ENCODE peak calls at places on chromosomes 13 and 19, in ten cellular contexts. F is heart left ventricle, D is tibial nerve, T is GM23338, K is tibial artery, G is right atrium auricular region, V is Peyer's patch, E is SK-N-SH, C is uterus, Q is fibroblast of lung. J is an unnamed sample.

GRCh38 chr19:38023661-38024574 is 116.9 kb downstream of the SIPA1L3 start:
- DNase-seq in F (no peak), D (no peak), T (no peak), K (no peak), G (no peak), V (no peak), E (no peak), C (no peak), Q (no peak), J (no peak)

GRCh38 chr13:100423375-100423774 is 165.2 kb downstream of the GGACT start:
- DNase-seq in F (no peak), D (no peak), T (no peak), K (no peak), G (no peak), V (no peak), E (no peak), C (no peak), Q (peak; percentile 39), J (no peak)

GRCh38 chr13:48492123-48493075 is 40.5 kb downstream of the RCBTB2 start:
- DNase-seq in F (peak; percentile 88), D (peak; percentile 27), T (no peak), K (peak; percentile 84), G (peak; percentile 85), V (peak; percentile 63), E (no peak), C (peak; percentile 63), Q (peak; percentile 52), J (peak; percentile 79)

GRCh38 chr13:100176781-100177389 is 88.0 kb downstream of the PCCA start:
- DNase-seq in F (no peak), D (no peak), T (no peak), K (no peak), G (no peak), V (no peak), E (peak; percentile 22), C (no peak), Q (peak; percentile 56), J (peak; percentile 11)

GRCh38 chr13:44237276-44237767 is 136.3 kb upstream of the SERP2 start:
- DNase-seq in F (peak; percentile 86), D (peak; percentile 62), T (no peak), K (peak; percentile 94), G (peak; percentile 95), V (no peak), E (peak; percentile 24), C (peak; percentile 85), Q (peak; percentile 98), J (peak; percentile 32)

GRCh38 chr19:18232540-18233223 is 6.4 kb upstream of the PDE4C start:
- DNase-seq in F (no peak), D (no peak), T (peak; percentile 92), K (no peak), G (no peak), V (no peak), E (peak; percentile 95), C (no peak), Q (no peak), J (no peak)

GRCh38 chr13:22198656-22199217 is 527.9 kb downstream of the FGF9 start:
- DNase-seq in F (no peak), D (no peak), T (peak; percentile 18), K (no peak), G (no peak), V (no peak), E (no peak), C (no peak), Q (peak; percentile 0), J (no peak)

GRCh38 chr13:37386276-37386675 is 212.3 kb downstream of the POSTN start:
- DNase-seq in F (no peak), D (no peak), T (no peak), K (no peak), G (no peak), V (no peak), E (no peak), C (no peak), Q (no peak), J (no peak)

GRCh38 chr19:45498411-45499195 is at the start of gene PPM1N:
- DNase-seq in F (no peak), D (no peak), T (peak; percentile 87), K (no peak), G (no peak), V (peak; percentile 59), E (no peak), C (no peak), Q (no peak), J (no peak)

GRCh38 chr19:1173160-1173844 is 766 bp downstream of the SBNO2 start:
- DNase-seq in F (no peak), D (no peak), T (no peak), K (peak; percentile 75), G (no peak), V (no peak), E (peak; percentile 67), C (peak; percentile 42), Q (no peak), J (no peak)

GRCh38 chr13:88456155-88456554 is 785.0 kb downstream of the SLITRK5 start:
- DNase-seq in F (no peak), D (no peak), T (no peak), K (no peak), G (no peak), V (no peak), E (no peak), C (no peak), Q (peak; percentile 6), J (no peak)

GRCh38 chr19:51200071-51200470 is 24.8 kb upstream of the CD33 start:
- DNase-seq in F (no peak), D (no peak), T (no peak), K (no peak), G (peak; percentile 26), V (no peak), E (no peak), C (no peak), Q (no peak), J (no peak)

GRCh38 chr19:40791349-40791748 is 7.6 kb upstream of the EGLN2 start:
- DNase-seq in F (no peak), D (no peak), T (no peak), K (peak; percentile 89), G (no peak), V (no peak), E (no peak), C (no peak), Q (no peak), J (no peak)

GRCh38 chr13:26837102-26837501 is 76.5 kb upstream of the GPR12 start:
- DNase-seq in F (no peak), D (no peak), T (no peak), K (no peak), G (peak; percentile 13), V (no peak), E (no peak), C (no peak), Q (no peak), J (no peak)
- TF ChIP-seq CTCF in F (no peak), D (no peak), T (no peak), K (no peak), G (no peak), V (no peak), E (no peak), C (no peak), Q (no peak), J (no peak)

GRCh38 chr19:49595819-49596404 is 4.9 kb downstream of the PRR12 start:
- DNase-seq in F (no peak), D (no peak), T (no peak), K (no peak), G (no peak), V (no peak), E (no peak), C (peak; percentile 24), Q (no peak), J (no peak)

GRCh38 chr19:49593233-49594113 is 2.5 kb downstream of the PRR12 start:
- DNase-seq in F (peak; percentile 96), D (peak; percentile 89), T (peak; percentile 99), K (peak; percentile 98), G (peak; percentile 96), V (peak; percentile 95), E (peak; percentile 99), C (peak; percentile 94), Q (peak; percentile 89), J (peak; percentile 92)

GRCh38 chr19:49595006-49595818 is 4.2 kb downstream of the PRR12 start:
- DNase-seq in F (no peak), D (no peak), T (no peak), K (no peak), G (no peak), V (no peak), E (no peak), C (no peak), Q (no peak), J (no peak)

GRCh38 chr19:49592486-49593232 is 1.7 kb downstream of the PRR12 start:
- DNase-seq in F (no peak), D (no peak), T (peak; percentile 69), K (no peak), G (no peak), V (no peak), E (no peak), C (no peak), Q (no peak), J (no peak)

GRCh38 chr19:49594157-49595005 is 3.4 kb downstream of the PRR12 start:
- DNase-seq in F (no peak), D (no peak), T (no peak), K (no peak), G (no peak), V (no peak), E (no peak), C (no peak), Q (no peak), J (no peak)
- H3K27ac ChIP-seq in F (no peak overlapping the region), D (peak overlapping the region; percentile 58), T (peak overlapping the region; percentile 7), K (peak overlapping the region; percentile 86), G (peak overlapping the region; percentile 58), V (peak overlapping the region; percentile 95), E (no peak overlapping the region), C (peak overlapping the region; percentile 94), Q (no peak overlapping the region), J (peak overlapping the region; percentile 98)

GRCh38 chr19:53907193-53907581 is 1.9 kb upstream of the CACNG7 start:
- DNase-seq in F (no peak), D (no peak), T (peak; percentile 55), K (no peak), G (no peak), V (no peak), E (peak; percentile 39), C (no peak), Q (no peak), J (no peak)

GRCh38 chr19:53905787-53906186 is 3.3 kb upstream of the CACNG7 start:
- DNase-seq in F (no peak), D (no peak), T (peak; percentile 4), K (no peak), G (no peak), V (no peak), E (no peak), C (no peak), Q (no peak), J (no peak)

GRCh38 chr19:53903055-53903680 is 5.9 kb upstream of the CACNG7 start:
- DNase-seq in F (no peak), D (no peak), T (peak; percentile 97), K (no peak), G (no peak), V (no peak), E (no peak), C (no peak), Q (peak; percentile 33), J (no peak)

GRCh38 chr19:53906211-53907192 is 2.6 kb upstream of the CACNG7 start:
- DNase-seq in F (peak; percentile 54), D (no peak), T (peak; percentile 81), K (no peak), G (no peak), V (peak; percentile 65), E (peak; percentile 85), C (no peak), Q (no peak), J (peak; percentile 59)

GRCh38 chr19:53904909-53905308 is 4.2 kb upstream of the CACNG7 start:
- DNase-seq in F (no peak), D (no peak), T (no peak), K (no peak), G (no peak), V (no peak), E (no peak), C (no peak), Q (no peak), J (no peak)
- H3K27me3 ChIP-seq in F (peaks cover 54% of the 10 kb centered on the region), D (no peaks in the 10 kb centered on the region), T (peaks cover 27% of the 10 kb centered on the region), K (peaks cover 8% of the 10 kb centered on the region), G (peaks cover 20% of the 10 kb centered on the region), V (no peaks in the 10 kb centered on the region), E (peaks cover 30% of the 10 kb centered on the region), C (peaks cover 15% of the 10 kb centered on the region), Q (peaks cover 16% of the 10 kb centered on the region), J (peaks cover 65% of the 10 kb centered on the region)

GRCh38 chr19:43934985-43935708 is at the start of gene ZNF45:
- DNase-seq in F (peak; percentile 91), D (peak; percentile 69), T (peak; percentile 96), K (peak; percentile 93), G (peak; percentile 87), V (peak; percentile 89), E (peak; percentile 88), C (peak; percentile 87), Q (peak; percentile 88), J (peak; percentile 85)
- TF ChIP-seq CTCF in F (no peak), D (no peak), T (no peak), K (no peak), G (no peak), V (no peak), E (no peak), C (no peak), Q (no peak), J (no peak)